ENCODE peak calls at places on chromosome 18, in nine cellular contexts. E is GDM1; H is stimulated activated CD4-positive, alpha-beta T cell treated with anti-CD3 and anti-CD28 coated beads, Interleukin-2, amount 100 ng/mL, for 24 hours; Z is NCI-H748 treated with DMSO at 0.1 percent for 48 hours; Q is heart left ventricle; P is NCI-H1436 treated with DMSO at 0.1 percent for 48 hours; X is dermis blood vessel endothelial cell; D is stimulated activated naive CD8-positive, alpha-beta T cell treated with anti-CD3 and anti-CD28 coated beads, Interleukin-15, amount 100 ng/mL, for 72 hours; N is GM18507. G is an unnamed sample.

GRCh38 chr18:51988277-51988676 is 351.7 kb upstream of the DCC start:
- DNase-seq in D (no peak), N (no peak), Z (peak), Q (no peak), E (no peak), H (no peak), X (no peak), P (no peak), G (no peak)

GRCh38 chr18:39105095-39105494 is 1539.5 kb upstream of the CELF4 start:
- DNase-seq in H (no peak), D (no peak), P (peak), Q (no peak), X (no peak), E (no peak), Z (peak), N (no peak), G (no peak)

GRCh38 chr18:49588971-49589370 is 27.1 kb downstream of the LIPG start:
- DNase-seq in D (no peak), Z (no peak), E (no peak), P (no peak), Q (no peak), N (no peak), H (no peak), X (no peak), G (peak)

GRCh38 chr18:44590976-44591375 is 89.7 kb upstream of the SETBP1 start:
- DNase-seq in P (no peak), E (no peak), X (no peak), N (no peak), D (no peak), Q (no peak), H (no peak), Z (no peak), G (no peak)

GRCh38 chr18:46213295-46213694 is 109.1 kb downstream of the HAUS1 start:
- DNase-seq in P (no peak), N (no peak), D (no peak), Z (no peak), X (peak), H (no peak), E (no peak), Q (no peak), G (peak)

GRCh38 chr18:46485675-46486200 is 171.3 kb downstream of the LOXHD1 start:
- DNase-seq in N (no peak), X (no peak), Q (no peak), H (no peak), P (no peak), E (no peak), D (no peak), Z (no peak), G (no peak)

GRCh38 chr18:50559750-50560680 is at the start of gene MAPK4:
- DNase-seq in Z (no peak), P (no peak), E (no peak), Q (peak), H (no peak), D (no peak), X (peak), N (peak), G (no peak)

GRCh38 chr18:24482826-24483225 is 22.4 kb downstream of the HRH4 start:
- DNase-seq in H (no peak), D (no peak), X (no peak), E (no peak), Q (no peak), N (no peak), P (no peak), Z (no peak), G (peak)

GRCh38 chr18:36775396-36775795 is 53.4 kb downstream of the TPGS2 start:
- DNase-seq in N (no peak), H (no peak), Z (no peak), X (no peak), E (no peak), Q (no peak), P (no peak), D (no peak), G (no peak)

GRCh38 chr18:3793545-3793944 is 343.6 kb downstream of the TGIF1 start:
- DNase-seq in Q (no peak), Z (no peak), X (peak), D (no peak), N (no peak), P (no peak), H (no peak), E (no peak), G (no peak)

GRCh38 chr18:55579888-55580287 is 8.1 kb downstream of the TCF4 start:
- DNase-seq in H (no peak), N (no peak), P (no peak), E (no peak), Z (no peak), D (no peak), X (no peak), Q (no peak), G (no peak)

GRCh38 chr18:27604583-27604982 is 419.5 kb upstream of the CHST9 start:
- DNase-seq in D (no peak), P (no peak), X (peak), E (no peak), N (no peak), H (no peak), Z (no peak), Q (no peak), G (peak)

GRCh38 chr18:71529708-71530303 is 1014.3 kb downstream of the CBLN2 start:
- DNase-seq in P (no peak), Z (no peak), E (no peak), D (no peak), H (no peak), Q (no peak), N (no peak), X (peak), G (no peak)

GRCh38 chr18:27008575-27008974 is 143.1 kb upstream of the AQP4 start:
- DNase-seq in Z (no peak), X (no peak), H (no peak), D (no peak), E (no peak), Q (no peak), N (no peak), P (no peak), G (no peak)

GRCh38 chr18:59096098-59096779 is 43.4 kb upstream of the SEC11C start:
- DNase-seq in X (no peak), Z (peak), P (peak), N (no peak), D (no peak), E (no peak), Q (no peak), H (no peak), G (no peak)

GRCh38 chr18:55953326-55953725 is 365.3 kb upstream of the TCF4 start:
- DNase-seq in N (no peak), H (no peak), Z (no peak), Q (peak), D (no peak), X (no peak), E (no peak), P (no peak), G (no peak)

GRCh38 chr18:32470136-32470712 is 458 bp downstream of the GAREM1 start:
- DNase-seq in X (peak), H (no peak), P (no peak), Z (no peak), Q (peak), D (no peak), N (no peak), E (no peak), G (no peak)

GRCh38 chr18:80095414-80095813 is 13.6 kb upstream of the ADNP2 start:
- DNase-seq in H (no peak), X (no peak), E (no peak), P (no peak), N (no peak), Z (no peak), D (no peak), Q (no peak), G (no peak)

GRCh38 chr18:56861244-56861643 is 210.1 kb downstream of the WDR7 start:
- DNase-seq in X (no peak), E (no peak), Q (no peak), N (no peak), D (no peak), Z (peak), P (peak), H (no peak), G (no peak)

G was measured in myocyte.